ENCODE peak calls at places on chromosomes 2 and 18, in five cellular contexts. C is pancreas, M is fibroblast of lung, S is ovary, A is spleen. V is an unnamed sample.
A peak's percentile ranks its signal among the peaks of the same experiment; 100 is the strongest.

GRCh38 chr2:50395510-50396300 is 636.2 kb downstream of the NRXN1 start:
- DNase-seq in C (no peak), S (no peak), M (peak; percentile 0), A (no peak), V (no peak)

GRCh38 chr2:149342509-149342908 is 12.1 kb downstream of the LYPD6 start:
- DNase-seq in S (no peak), A (no peak), C (no peak), M (no peak), V (no peak)

GRCh38 chr2:172282944-172283343 is 144.4 kb upstream of the ITGA6 start:
- DNase-seq in S (no peak), C (no peak), M (peak; percentile 94), A (no peak), V (no peak)

GRCh38 chr18:58213931-58214431 is 170.0 kb downstream of the NEDD4L start:
- DNase-seq in S (no peak), C (no peak), M (peak; percentile 80), A (no peak), V (no peak)

GRCh38 chr2:79910643-79911042 is 393.9 kb downstream of the LRRTM1 start:
- DNase-seq in C (no peak), M (no peak), S (no peak), A (no peak), V (no peak)

GRCh38 chr18:28112056-28112470 is 64.9 kb downstream of the CDH2 start:
- DNase-seq in C (no peak), S (no peak), M (peak; percentile 96), A (no peak), V (no peak)

GRCh38 chr2:3222636-3223035 is 155.0 kb downstream of the EIPR1 start:
- DNase-seq in A (no peak), S (no peak), C (no peak), M (peak; percentile 18), V (no peak)

GRCh38 chr2:144426981-144427479 is 92.9 kb downstream of the ZEB2 start:
- DNase-seq in M (peak; percentile 97), S (peak; percentile 46), A (no peak), C (no peak), V (no peak)

GRCh38 chr2:109226128-109226527 is 97.1 kb downstream of the SH3RF3 start:
- DNase-seq in S (no peak), C (no peak), A (no peak), M (no peak), V (no peak)

GRCh38 chr18:42174909-42175308 is 219.9 kb downstream of the PIK3C3 start:
- DNase-seq in M (peak; percentile 40), A (no peak), S (no peak), C (no peak), V (no peak)

GRCh38 chr2:39925312-39925711 is 146.3 kb upstream of the THUMPD2 start:
- DNase-seq in S (no peak), M (no peak), A (no peak), C (no peak), V (no peak)

GRCh38 chr2:214135966-214136365 is 274.9 kb upstream of the VWC2L start:
- DNase-seq in A (no peak), C (no peak), S (no peak), M (peak; percentile 13), V (no peak)

GRCh38 chr2:120869036-120869435 is 133.4 kb downstream of the GLI2 start:
- DNase-seq in M (no peak), C (no peak), S (no peak), A (peak; percentile 42), V (no peak)

GRCh38 chr2:38104598-38104997 is 28.6 kb upstream of the CYP1B1 start:
- DNase-seq in M (no peak), A (no peak), S (no peak), C (no peak), V (no peak)

GRCh38 chr2:178277741-178278197 is 83.5 kb downstream of the OSBPL6 start:
- DNase-seq in M (peak; percentile 53), C (no peak), A (no peak), S (no peak), V (no peak)

GRCh38 chr2:135960598-135961551 is 24.6 kb downstream of the DARS1 start:
- DNase-seq in C (no peak), S (no peak), M (peak; percentile 80), A (no peak), V (no peak)

GRCh38 chr2:230575640-230576324 is 136.9 kb upstream of the CAB39 start:
- DNase-seq in C (no peak), A (no peak), S (no peak), M (no peak), V (no peak)

GRCh38 chr2:241869087-241869961 is at the start of gene RTP5:
- DNase-seq in M (no peak), C (no peak), S (no peak), A (no peak), V (no peak)

GRCh38 chr18:50802133-50802532 is 17.7 kb downstream of the MRO start:
- DNase-seq in C (no peak), M (no peak), S (no peak), A (no peak), V (no peak)

GRCh38 chr2:155633887-155634570 is 698.5 kb downstream of the NR4A2 start:
- DNase-seq in C (no peak), M (no peak), A (no peak), S (no peak), V (no peak)

GRCh38 chr2:43218221-43218549 is 8.2 kb downstream of the ZFP36L2 start:
- DNase-seq in A (no peak), C (no peak), M (peak; percentile 40), S (peak; percentile 51), V (no peak)

GRCh38 chr2:74555610-74556103 is 1.1 kb downstream of the DOK1 start:
- DNase-seq in C (no peak), S (no peak), M (no peak), A (peak; percentile 86), V (peak; percentile 76)

GRCh38 chr2:60634443-60634842 is 81.0 kb upstream of the BCL11A start:
- DNase-seq in A (no peak), M (no peak), S (no peak), C (no peak), V (no peak)

GRCh38 chr18:11027862-11028261 is 121.5 kb downstream of the PIEZO2 start:
- DNase-seq in M (no peak), A (no peak), S (no peak), C (no peak), V (no peak)

GRCh38 chr2:52563144-52563543 is 1204.5 kb upstream of the CHAC2 start:
- DNase-seq in S (no peak), A (no peak), C (no peak), M (no peak), V (no peak)

DNA sequence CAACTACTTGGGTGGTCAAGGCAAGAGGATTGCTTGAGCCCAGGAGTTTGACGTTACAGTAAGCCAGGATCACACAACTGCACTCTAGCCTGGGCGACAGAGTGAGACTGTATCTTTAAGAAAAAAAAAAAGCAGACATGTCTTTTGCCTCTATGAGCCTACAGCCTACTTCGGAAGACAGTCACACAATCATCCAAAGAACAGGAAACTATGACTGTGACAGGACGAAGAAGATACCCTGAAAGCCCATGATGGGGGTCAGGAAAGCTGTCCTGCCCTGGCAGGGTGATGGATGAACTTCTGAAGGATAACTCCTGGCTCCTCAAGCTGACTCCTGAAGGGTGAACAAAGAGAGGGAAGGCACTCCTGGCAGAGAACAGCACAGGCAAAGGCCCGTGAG is 251.7 kb upstream of the SIX2 start:
- DNase-seq in A (no peak), C (no peak), S (no peak), M (no peak), V (no peak)
- H3K4me3 ChIP-seq in A (no peak overlapping the region), C (no peak overlapping the region), S (no peak overlapping the region), M (no peak overlapping the region), V (no peak overlapping the region)

DNA sequence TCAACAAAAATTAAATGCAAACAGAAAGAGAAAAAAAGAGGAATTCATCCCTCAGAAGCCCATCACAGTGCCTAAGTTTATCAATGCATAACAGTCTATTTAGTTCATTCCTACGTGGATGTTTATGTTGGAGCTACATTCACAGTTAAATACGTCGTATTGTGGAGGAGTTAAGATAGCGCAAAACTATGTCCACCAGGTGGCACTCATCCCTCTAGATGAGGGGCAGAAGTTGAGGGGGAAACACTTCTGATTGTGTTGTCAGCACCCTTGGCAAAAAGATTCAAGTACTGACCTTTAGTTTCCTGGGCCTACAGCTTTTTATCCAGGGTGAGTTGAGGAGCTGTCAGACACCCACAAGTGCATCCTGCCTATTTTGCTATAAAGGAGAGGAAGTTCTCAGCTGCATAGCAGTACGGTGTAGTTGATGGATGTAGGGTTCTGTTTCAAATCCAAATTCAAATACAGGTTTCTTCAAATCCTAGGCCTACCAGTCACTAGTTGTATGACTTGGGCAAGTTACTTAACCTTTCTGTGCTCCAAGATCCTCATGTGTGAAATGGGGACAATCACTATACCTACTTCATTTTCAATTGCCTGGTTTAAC is 26.8 kb upstream of the MYO1B start:
- DNase-seq in C (no peak), S (peak; percentile 15), M (peak; percentile 83), A (no peak), V (no peak)
- TF ChIP-seq CTCF in C (peak; percentile 39), S (peak; percentile 43), M (peak; percentile 76), A (peak; percentile 33), V (peak; percentile 35)

DNA sequence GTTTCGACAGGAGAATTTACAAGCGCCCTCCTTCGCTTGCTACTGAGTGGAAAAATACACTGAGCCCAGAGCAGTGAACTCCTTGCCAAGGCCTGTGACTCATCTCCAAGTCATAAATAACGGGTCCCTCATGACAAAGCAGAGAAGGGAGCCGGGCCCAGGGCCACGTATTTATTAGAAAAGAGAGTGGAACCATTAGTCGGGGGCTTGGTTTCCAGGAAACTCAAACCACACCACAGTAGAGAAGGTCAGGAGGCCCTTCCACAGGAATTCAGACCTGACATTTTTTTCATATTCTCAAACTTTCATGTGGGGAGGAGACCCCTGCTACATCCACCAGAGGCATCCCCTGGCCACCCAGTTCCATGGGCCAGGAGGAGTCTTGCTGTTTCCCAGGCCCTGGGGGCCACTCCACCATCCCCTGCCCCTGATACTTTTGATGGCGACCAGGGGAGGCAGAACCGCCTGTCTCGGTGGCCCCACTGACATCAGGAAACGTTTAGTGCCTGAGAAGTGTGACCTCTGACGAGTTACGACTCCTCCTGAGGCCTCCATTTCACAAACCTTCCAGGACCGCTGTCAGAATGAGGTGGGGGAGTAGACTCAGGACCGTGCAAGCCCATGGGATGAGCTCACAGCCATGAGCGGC is 289.7 kb downstream of the DYSF start:
- DNase-seq in S (no peak), A (no peak), C (no peak), M (peak; percentile 97), V (peak; percentile 86)
- H3K27ac ChIP-seq in S (no peak overlapping the region), A (no peak overlapping the region), C (no peak overlapping the region), M (peak overlapping the region; percentile 27), V (peak overlapping the region; percentile 68)

GRCh38 chr2:236643480-236643879 is 73.9 kb downstream of the ACKR3 start:
- DNase-seq in A (no peak), S (no peak), M (no peak), C (no peak), V (peak; percentile 72)

GRCh38 chr2:236644067-236644466 is 74.4 kb downstream of the ACKR3 start:
- DNase-seq in M (no peak), S (no peak), A (no peak), C (no peak), V (no peak)

GRCh38 chr2:236642584-236643291 is 73.1 kb downstream of the ACKR3 start:
- DNase-seq in S (peak; percentile 54), A (peak; percentile 41), M (peak; percentile 100), C (no peak), V (peak; percentile 99)

GRCh38 chr2:236646441-236646840 is 76.8 kb downstream of the ACKR3 start:
- DNase-seq in S (no peak), C (no peak), A (no peak), M (no peak), V (peak; percentile 79)

DNA sequence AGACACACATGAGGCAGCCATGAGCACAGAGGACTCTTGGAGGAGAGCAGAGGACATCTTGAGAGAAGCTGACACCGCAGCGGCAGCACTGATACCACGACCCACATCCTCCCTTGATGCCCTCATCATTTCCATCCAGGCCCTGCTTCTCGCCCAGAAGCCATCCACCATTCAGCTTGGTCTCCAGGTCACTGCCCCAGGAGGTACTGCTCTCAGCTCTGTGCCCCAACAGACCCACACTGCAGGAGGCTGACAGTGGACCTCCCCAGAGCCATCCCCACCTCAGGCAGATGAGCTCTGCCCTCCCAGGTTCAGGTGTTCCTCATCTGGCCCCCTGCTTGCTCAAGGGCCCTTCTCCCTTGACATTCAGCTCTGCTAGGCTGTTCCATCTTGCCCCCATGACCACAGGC is 74.9 kb downstream of the ACKR3 start:
- DNase-seq in S (no peak), A (no peak), C (no peak), M (no peak), V (peak; percentile 55)
- H3K4me3 ChIP-seq in S (no peak overlapping the region), A (no peak overlapping the region), C (no peak overlapping the region), M (no peak overlapping the region), V (no peak overlapping the region)